ENCODE peak calls at places on chromosomes 3 and 15, in four cellular contexts. U is upper lobe of right lung, G is mammary epithelial cell, K is choroid plexus epithelial cell. P is an unnamed sample.

GRCh38 chr3:190486201-190486865 is 27.6 kb upstream of the IL1RAP start:
- DNase-seq in K (no peak), G (peak), U (no peak), P (no peak)

GRCh38 chr15:57031605-57032004 is 113.2 kb downstream of the TCF12 start:
- DNase-seq in U (no peak), K (peak), G (no peak), P (no peak)

GRCh38 chr3:88626426-88627120 is 476.8 kb downstream of the C3orf38 start:
- DNase-seq in U (no peak), K (no peak), G (no peak), P (no peak)

GRCh38 chr3:125202197-125202596 is 10.4 kb downstream of the SLC12A8 start:
- DNase-seq in U (no peak), K (peak), G (no peak), P (peak)

GRCh38 chr3:105676621-105677300 is 192.1 kb downstream of the CBLB start:
- DNase-seq in U (no peak), K (no peak), G (no peak), P (no peak)

GRCh38 chr3:15601399-15602145 is at the start of the genes BTD and HACL1:
- DNase-seq in G (peak), K (peak), U (peak), P (peak)

GRCh38 chr3:138786788-138787276 is 47.9 kb downstream of the PIK3CB start:
- DNase-seq in U (no peak), G (peak), K (peak), P (no peak)

GRCh38 chr3:47394867-47395266 is 14.0 kb downstream of the PTPN23 start:
- DNase-seq in U (no peak), G (no peak), K (no peak), P (no peak)

GRCh38 chr3:42164635-42165034 is 73.5 kb downstream of the TRAK1 start:
- DNase-seq in K (no peak), U (no peak), G (no peak), P (no peak)

GRCh38 chr3:168952551-168952950 is 711.0 kb downstream of the MECOM start:
- DNase-seq in G (peak), U (no peak), K (peak), P (no peak)

GRCh38 chr3:142586803-142587406 is 8.4 kb upstream of the ATR start:
- DNase-seq in U (no peak), K (peak), G (peak), P (no peak)

GRCh38 chr3:104920512-104920911 is 446.2 kb upstream of the ALCAM start:
- DNase-seq in K (no peak), U (no peak), G (no peak), P (no peak)

GRCh38 chr15:63833246-63833696 is 477 bp downstream of the HERC1 start:
- DNase-seq in U (peak), G (peak), K (peak), P (peak)

GRCh38 chr3:78736863-78737262 is 1030.9 kb downstream of the ROBO1 start:
- DNase-seq in G (peak), K (peak), U (no peak), P (peak)

GRCh38 chr3:11558002-11558401 is 85.7 kb downstream of the VGLL4 start:
- DNase-seq in U (no peak), G (peak), K (peak), P (no peak)

GRCh38 chr15:48644498-48644826 is 1.0 kb downstream of the FBN1 start:
- DNase-seq in K (peak), U (peak), G (no peak), P (peak)

GRCh38 chr3:45064512-45065372 is 38.6 kb downstream of the CLEC3B start:
- DNase-seq in G (peak), K (peak), U (no peak), P (no peak)

GRCh38 chr3:152381881-152382295 is 113.2 kb downstream of the MBNL1 start:
- DNase-seq in U (no peak), K (no peak), G (no peak), P (no peak)

GRCh38 chr15:29675791-29676301 is 146.4 kb downstream of the TJP1 start:
- DNase-seq in U (no peak), G (no peak), K (no peak), P (no peak)

GRCh38 chr3:101228441-101228840 is 91.9 kb downstream of the IMPG2 start:
- DNase-seq in G (no peak), K (no peak), U (no peak), P (no peak)

GRCh38 chr15:73930371-73930770 is 4.1 kb downstream of the LOXL1 start:
- DNase-seq in K (peak), U (no peak), G (peak), P (no peak)

GRCh38 chr3:112751564-112751963 is 95.1 kb downstream of the CD200R1L start:
- DNase-seq in U (no peak), G (no peak), K (no peak), P (no peak)

GRCh38 chr3:167814441-167814951 is 79.0 kb downstream of the SERPINI1 start:
- DNase-seq in U (no peak), G (no peak), K (peak), P (no peak)

GRCh38 chr3:31132132-31132769 is 237.8 kb upstream of the GADL1 start:
- DNase-seq in K (peak), U (no peak), G (peak), P (no peak)

GRCh38 chr15:45162771-45163507 is 24.8 kb downstream of the SHF start:
- DNase-seq in K (peak), U (peak), G (peak), P (peak)

GRCh38 chr3:194381460-194381875 is 11.9 kb upstream of the LRRC15 start:
- DNase-seq in G (peak), U (peak), K (no peak), P (no peak)

GRCh38 chr15:62639906-62640605 is 402.5 kb upstream of the TPM1 start:
- DNase-seq in G (no peak), K (no peak), U (no peak), P (no peak)

GRCh38 chr15:37921527-37922385 is 12.7 kb upstream of the TMCO5A start:
- DNase-seq in K (peak), U (no peak), G (peak), P (no peak)

GRCh38 chr15:46091860-46092450 is 457.1 kb downstream of the SQOR start:
- DNase-seq in K (peak), U (no peak), G (no peak), P (no peak)

GRCh38 chr15:100686725-100687488 is 84.5 kb downstream of the ASB7 start:
- DNase-seq in G (no peak), K (peak), U (no peak), P (no peak)

GRCh38 chr3:13822042-13822441 is 57.8 kb downstream of the WNT7A start:
- DNase-seq in U (peak), G (peak), K (no peak), P (no peak)

GRCh38 chr3:124809039-124809438 is 78.1 kb downstream of the ITGB5 start:
- DNase-seq in U (no peak), G (no peak), K (no peak), P (no peak)

DNA sequence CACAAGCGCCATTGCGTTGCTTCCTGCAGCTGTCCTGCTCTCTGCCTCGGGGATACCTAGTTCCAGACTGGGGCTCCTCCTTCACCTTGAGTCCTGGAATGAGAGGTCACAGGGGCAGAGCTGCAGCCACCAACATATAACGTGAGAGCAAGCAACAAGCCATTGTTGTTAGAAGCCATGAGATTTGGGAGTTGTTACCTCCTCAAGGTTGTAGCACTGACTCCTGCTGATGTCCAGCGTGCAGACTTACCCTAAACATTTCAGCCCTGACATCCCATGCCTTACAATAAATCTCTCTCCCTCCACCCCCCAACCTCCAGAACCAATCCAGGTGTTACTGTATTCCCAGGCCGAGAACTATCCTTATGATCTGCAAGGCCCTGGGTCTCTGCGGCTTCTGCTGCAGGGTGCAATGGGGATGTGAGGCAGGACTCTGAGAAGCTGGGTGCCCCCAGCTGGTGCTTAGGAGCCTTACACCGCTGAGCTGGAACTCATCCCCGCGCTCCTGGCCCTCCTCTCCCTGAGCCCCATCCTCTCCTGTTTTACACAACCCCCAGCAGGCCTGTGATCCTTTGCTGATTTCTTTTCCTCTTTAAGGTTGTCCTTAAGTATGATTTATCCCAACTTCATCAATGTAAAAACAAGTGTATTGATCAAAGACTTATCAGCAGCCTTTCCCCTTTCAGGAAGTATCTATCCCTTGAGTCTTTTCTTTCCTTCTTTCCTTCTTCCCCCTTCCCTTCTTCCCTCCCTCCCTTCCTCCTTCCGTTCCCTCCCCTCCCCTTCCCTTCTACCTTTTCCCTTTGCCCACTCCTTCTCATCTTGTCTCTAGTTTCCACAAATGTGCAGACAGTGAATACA is 84.2 kb upstream of the ABHD2 start:
- DNase-seq in U (no peak), K (peak), G (no peak), P (peak)
- TF ChIP-seq CTCF in U (peak), K (peak), G (no peak), P (peak)

DNA sequence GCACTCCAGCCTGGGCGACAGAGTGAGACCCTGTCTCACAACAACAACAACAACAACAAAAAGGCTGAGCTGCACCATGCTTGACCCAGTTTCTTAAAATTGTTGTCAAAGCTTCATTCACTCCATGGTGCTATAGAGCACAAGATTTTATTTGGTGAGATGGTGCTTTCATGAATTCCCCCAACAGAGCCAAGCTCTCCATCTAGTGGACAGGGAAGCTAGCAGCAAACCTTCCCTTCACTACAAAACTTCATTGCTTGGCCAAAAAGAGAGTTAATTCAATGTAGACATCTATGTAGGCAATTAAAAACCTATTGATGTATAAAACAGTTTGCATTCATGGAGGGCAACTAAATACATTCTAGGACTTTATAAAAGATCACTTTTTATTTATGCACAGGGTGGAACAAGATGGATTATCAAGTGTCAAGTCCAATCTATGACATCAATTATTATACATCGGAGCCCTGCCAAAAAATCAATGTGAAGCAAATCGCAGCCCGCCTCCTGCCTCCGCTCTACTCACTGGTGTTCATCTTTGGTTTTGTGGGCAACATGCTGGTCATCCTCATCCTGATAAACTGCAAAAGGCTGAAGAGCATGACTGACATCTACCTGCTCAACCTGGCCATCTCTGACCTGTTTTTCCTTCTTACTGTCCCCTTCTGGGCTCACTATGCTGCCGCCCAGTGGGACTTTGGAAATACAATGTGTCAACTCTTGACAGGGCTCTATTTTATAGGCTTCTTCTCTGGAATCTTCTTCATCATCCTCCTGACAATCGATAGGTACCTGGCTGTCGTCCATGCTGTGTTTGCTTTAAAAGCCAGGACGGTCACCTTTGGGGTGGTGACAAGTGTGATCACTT is 2.0 kb downstream of the CCR5 start:
- DNase-seq in U (no peak), G (peak), K (peak), P (no peak)
- TF ChIP-seq CTCF in U (peak), G (peak), K (peak), P (peak)

DNA sequence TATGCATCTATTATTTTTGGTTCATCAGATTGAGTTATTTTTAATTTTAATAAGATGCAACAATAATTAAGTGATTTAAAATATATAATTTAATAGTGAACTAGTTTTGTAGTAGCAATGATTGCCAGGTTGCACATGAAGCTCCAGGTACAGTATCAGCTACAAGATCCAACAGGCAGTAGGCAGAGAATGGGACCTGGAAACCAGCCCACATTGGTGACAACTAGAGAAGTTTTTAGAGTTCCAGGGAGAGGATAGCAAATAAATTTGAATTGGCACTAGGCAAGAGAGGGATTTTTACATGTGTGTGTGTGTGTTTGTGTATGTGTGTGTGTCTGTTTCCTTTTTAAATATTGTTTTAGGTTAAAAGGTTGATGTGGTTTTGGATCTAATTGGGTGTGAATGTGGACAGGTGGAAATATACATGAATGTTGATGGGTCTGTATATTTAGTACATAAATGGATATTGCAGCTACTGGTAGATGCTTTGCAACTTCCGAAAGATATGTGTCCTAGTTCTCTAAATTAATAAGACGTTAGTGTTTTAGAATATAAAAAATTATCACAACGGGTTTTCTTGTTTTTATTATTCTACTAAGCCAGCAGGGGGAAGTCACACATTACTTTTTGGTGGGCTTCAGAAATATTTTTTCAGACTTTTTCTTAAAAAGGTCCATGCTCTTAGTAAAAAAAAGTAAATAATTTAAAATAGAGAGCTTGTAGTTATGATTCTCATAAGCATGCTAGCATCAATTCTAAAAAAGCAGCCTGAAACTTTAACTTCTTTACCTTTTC is 110.1 kb upstream of the GBE1 start:
- DNase-seq in U (no peak), G (no peak), K (peak), P (no peak)
- TF ChIP-seq CTCF in U (peak), G (no peak), K (peak), P (no peak)

DNA sequence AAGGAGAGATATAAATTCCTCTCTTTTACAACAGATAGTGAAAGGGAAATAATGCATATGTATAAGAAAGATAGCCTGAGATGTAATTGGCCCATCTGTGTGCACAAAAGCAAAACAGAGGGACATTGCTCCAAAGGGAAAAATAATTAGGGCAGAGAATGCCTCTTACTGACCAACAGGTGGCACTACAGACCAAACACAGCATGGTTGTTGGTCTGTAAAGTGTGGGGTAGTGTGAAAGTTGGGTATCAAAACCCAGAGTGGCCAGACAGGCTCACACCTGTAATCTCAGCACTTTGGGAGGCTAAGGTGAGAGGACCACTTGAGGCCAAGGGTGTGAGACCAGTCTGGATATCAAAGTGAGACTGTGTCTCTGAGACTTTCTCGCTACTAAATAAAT is 4.5 kb upstream of the TLNRD1 start:
- DNase-seq in U (no peak), G (peak), K (peak), P (no peak)
- TF ChIP-seq CTCF in U (peak), G (peak), K (peak), P (peak)

DNA sequence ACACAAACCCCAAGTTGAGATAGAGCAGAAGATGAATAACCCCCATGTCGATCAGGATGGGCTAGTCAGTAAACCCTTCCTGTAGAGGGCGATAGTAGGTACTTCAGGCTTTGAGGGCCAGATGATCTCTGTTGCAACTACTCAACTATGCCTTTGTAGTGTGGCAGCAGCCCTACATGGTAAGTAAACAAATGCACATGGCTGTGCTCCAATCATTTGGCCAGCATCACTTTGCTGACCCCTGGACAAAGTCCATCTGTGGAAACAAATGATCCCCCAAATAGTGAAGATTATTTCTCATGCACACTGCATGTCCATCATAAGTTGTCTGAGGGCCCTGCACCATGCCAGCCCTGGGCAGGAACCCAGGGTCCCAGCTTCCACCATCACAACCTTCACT is 402.2 kb upstream of the PROK2 start:
- DNase-seq in U (no peak), K (peak), G (no peak), P (no peak)
- TF ChIP-seq CTCF in U (peak), K (peak), G (no peak), P (peak)

GRCh38 chr15:40058476-40059140 is 19.6 kb upstream of the SRP14 start:
- DNase-seq in G (peak), K (peak), U (no peak), P (no peak)

GRCh38 chr15:40061212-40061901 is 22.4 kb upstream of the SRP14 start:
- DNase-seq in U (no peak), K (no peak), G (no peak), P (peak)

GRCh38 chr15:40060241-40060961 is 21.4 kb upstream of the SRP14 start:
- DNase-seq in U (no peak), G (no peak), K (no peak), P (no peak)

GRCh38 chr15:40062816-40063562 is 24.0 kb upstream of the SRP14 start:
- DNase-seq in U (no peak), G (no peak), K (no peak), P (no peak)

GRCh38 chr15:40059821-40060220 is 20.8 kb upstream of the SRP14 start:
- DNase-seq in G (no peak), K (no peak), U (no peak), P (no peak)
- TF ChIP-seq CTCF in G (no peak), K (no peak), U (no peak), P (no peak)

GRCh38 chr3:149371001-149371722 is 6.3 kb downstream of the TM4SF1 start:
- DNase-seq in U (no peak), G (peak), K (peak), P (no peak)
- TF ChIP-seq CTCF in U (no peak), G (peak), K (peak), P (no peak)

GRCh38 chr3:192212335-192212734 is 515.0 kb downstream of the FGF12 start:
- DNase-seq in K (no peak), U (no peak), G (no peak), P (no peak)
- TF ChIP-seq CTCF in K (no peak), U (no peak), G (no peak), P (peak)